ENCODE peak calls at places on chromosome 5, in eight cellular contexts. U is lung; K is left ventricle myocardium inferior; Z is brain microvascular endothelial cell; N is naive thymus-derived CD4-positive, alpha-beta T cell; Q is heart left ventricle; V is ovary; C is iPS DF 6.9. L is an unnamed sample.

GRCh38 chr5:18761801-18762200 is 1127.5 kb downstream of the TAF11L14 start:
- DNase-seq in K (no peak), Z (no peak), C (no peak), V (no peak), Q (no peak), N (no peak), U (no peak), L (no peak)

GRCh38 chr5:80754900-80755299 is 100.1 kb upstream of the DHFR start:
- DNase-seq in C (no peak), V (no peak), N (no peak), Z (peak; percentile 36), Q (peak; percentile 22), U (no peak), K (no peak), L (no peak)

GRCh38 chr5:41637869-41638268 is 127.5 kb upstream of the PLCXD3 start:
- DNase-seq in N (no peak), V (no peak), U (no peak), Z (no peak), Q (no peak), C (no peak), K (no peak), L (no peak)

GRCh38 chr5:151961557-151961956 is 36.9 kb upstream of the GLRA1 start:
- DNase-seq in C (no peak), N (no peak), V (no peak), Z (peak; percentile 68), Q (no peak), U (no peak), K (no peak), L (no peak)

GRCh38 chr5:129904667-129905466 is 602 bp downstream of the CHSY3 start:
- DNase-seq in U (peak; percentile 30), V (no peak), Z (peak; percentile 13), Q (peak; percentile 21), K (peak; percentile 19), N (no peak), C (no peak), L (peak; percentile 21)

GRCh38 chr5:31465282-31465681 is 66.6 kb downstream of the DROSHA start:
- DNase-seq in Z (no peak), U (no peak), V (no peak), N (no peak), K (no peak), Q (no peak), C (no peak), L (no peak)

GRCh38 chr5:122805481-122805880 is 30.6 kb downstream of the SNX2 start:
- DNase-seq in K (no peak), C (no peak), Q (no peak), V (no peak), Z (peak; percentile 7), N (no peak), U (no peak), L (no peak)

GRCh38 chr5:168878121-168878520 is 299.0 kb upstream of the PANK3 start:
- DNase-seq in Q (no peak), K (no peak), N (no peak), C (no peak), Z (no peak), U (no peak), V (no peak), L (no peak)

GRCh38 chr5:173697931-173698579 is 81.6 kb upstream of the BOD1 start:
- DNase-seq in V (no peak), U (no peak), K (no peak), Q (no peak), Z (no peak), C (no peak), N (no peak), L (no peak)

GRCh38 chr5:72511371-72512178 is 4.4 kb upstream of the ZNF366 start:
- DNase-seq in Z (peak; percentile 26), Q (no peak), N (no peak), C (no peak), V (no peak), K (no peak), U (no peak), L (no peak)

GRCh38 chr5:116576043-116576713 is 1.6 kb upstream of the SEMA6A start:
- DNase-seq in V (peak; percentile 55), N (no peak), Q (peak; percentile 65), K (peak; percentile 49), C (peak; percentile 85), U (peak; percentile 49), Z (no peak), L (peak; percentile 54)

GRCh38 chr5:53261245-53261644 is 151.7 kb upstream of the MOCS2 start:
- DNase-seq in U (no peak), K (no peak), V (no peak), Z (peak; percentile 14), Q (no peak), N (no peak), C (no peak), L (no peak)

GRCh38 chr5:53263151-53263550 is 153.6 kb upstream of the MOCS2 start:
- DNase-seq in U (no peak), N (no peak), V (no peak), Z (no peak), K (no peak), Q (no peak), C (no peak), L (no peak)

GRCh38 chr5:53265043-53265442 is 155.5 kb upstream of the MOCS2 start:
- DNase-seq in Z (no peak), U (no peak), C (no peak), K (no peak), V (no peak), N (no peak), Q (no peak), L (no peak)

GRCh38 chr5:53260446-53260845 is 150.9 kb upstream of the MOCS2 start:
- DNase-seq in U (no peak), K (no peak), N (no peak), V (no peak), Z (no peak), Q (no peak), C (no peak), L (no peak)

GRCh38 chr5:53262348-53262970 is 152.9 kb upstream of the MOCS2 start:
- DNase-seq in N (no peak), C (peak; percentile 13), U (no peak), K (no peak), Q (no peak), V (no peak), Z (peak; percentile 63), L (no peak)
- H3K27ac ChIP-seq in N (no peak overlapping the region), C (no peak overlapping the region), U (no peak overlapping the region), K (no peak overlapping the region), Q (no peak overlapping the region), V (no peak overlapping the region), Z (no peak overlapping the region), L (no peak overlapping the region)

GRCh38 chr5:115542651-115543364 is 1.8 kb downstream of the FEM1C start:
- DNase-seq in V (no peak), N (no peak), Q (no peak), C (no peak), K (no peak), U (no peak), Z (no peak), L (no peak)
- H3K4me3 ChIP-seq in V (peak overlapping the region; percentile 90), N (peak overlapping the region; percentile 70), Q (peak overlapping the region; percentile 71), C (no peak overlapping the region), K (peak overlapping the region; percentile 82), U (peak overlapping the region; percentile 73), Z (peak overlapping the region; percentile 81), L (peak overlapping the region; percentile 93)

GRCh38 chr5:107655836-107656235 is 14.9 kb downstream of the EFNA5 start:
- DNase-seq in V (no peak), Q (no peak), C (no peak), N (no peak), U (no peak), Z (no peak), K (no peak), L (no peak)
- H3K27ac ChIP-seq in V (no peak overlapping the region), Q (no peak overlapping the region), C (no peak overlapping the region), N (no peak overlapping the region), U (no peak overlapping the region), Z (no peak overlapping the region), K (peak overlapping the region; percentile 18), L (no peak overlapping the region)

GRCh38 chr5:165138261-165138660 is 1632.8 kb downstream of the MAT2B start:
- DNase-seq in V (no peak), Q (no peak), Z (no peak), N (no peak), U (no peak), K (no peak), C (no peak), L (no peak)
- H3K4me3 ChIP-seq in V (no peak overlapping the region), Q (no peak overlapping the region), Z (no peak overlapping the region), N (no peak overlapping the region), U (no peak overlapping the region), K (no peak overlapping the region), C (no peak overlapping the region), L (no peak overlapping the region)

GRCh38 chr5:74641778-74642542 is 1.4 kb upstream of the ENC1 start:
- DNase-seq in V (peak; percentile 26), K (peak; percentile 22), C (no peak), U (peak; percentile 51), N (peak; percentile 30), Z (peak; percentile 77), Q (peak; percentile 56), L (no peak)
- H3K27ac ChIP-seq in V (peak overlapping the region; percentile 60), K (peak overlapping the region; percentile 94), C (no peak overlapping the region), U (peak overlapping the region; percentile 96), N (peak overlapping the region; percentile 34), Z (peak overlapping the region; percentile 77), Q (peak overlapping the region; percentile 18), L (peak overlapping the region; percentile 82)

GRCh38 chr5:92086059-92086811 is 703.1 kb upstream of the ARRDC3 start:
- DNase-seq in C (no peak), N (no peak), U (no peak), K (no peak), Z (no peak), Q (no peak), V (no peak), L (no peak)

GRCh38 chr5:92081958-92082712 is 699.0 kb upstream of the ARRDC3 start:
- DNase-seq in K (no peak), Q (no peak), U (no peak), Z (no peak), V (no peak), C (no peak), N (no peak), L (no peak)
- H3K4me3 ChIP-seq in K (no peak overlapping the region), Q (no peak overlapping the region), U (no peak overlapping the region), Z (no peak overlapping the region), V (no peak overlapping the region), C (no peak overlapping the region), N (no peak overlapping the region), L (no peak overlapping the region)

L was measured in psoas muscle.